ENCODE peak calls at places on chromosome 5, in nine cellular contexts. B is B cell, L is progenitor cell of endocrine pancreas, U is A549, X is WERI-Rb-1, D is lower leg skin, Y is body of pancreas, F is endothelial cell of umbilical vein, H is GM13976. G is an unnamed sample.

GRCh38 chr5:77637170-77638074 is 1.1 kb downstream of the OTP start:
- DNase-seq in B (peak), L (no peak), U (no peak), X (no peak), D (no peak), Y (no peak), F (no peak), H (peak), G (no peak)

GRCh38 chr5:121919091-121919490 is 42.7 kb upstream of the SRFBP1 start:
- DNase-seq in B (no peak), L (no peak), U (no peak), X (no peak), D (no peak), Y (no peak), F (no peak), H (no peak), G (no peak)

GRCh38 chr5:93039888-93040287 is 541.1 kb downstream of the NR2F1-AS1 start:
- DNase-seq in B (no peak), L (no peak), U (no peak), X (no peak), D (no peak), Y (no peak), F (no peak), H (no peak), G (no peak)

GRCh38 chr5:127871448-127872153 is 168.4 kb downstream of the CCDC192 start:
- DNase-seq in B (no peak), L (no peak), U (no peak), X (no peak), D (no peak), Y (no peak), F (peak), H (no peak), G (no peak)

GRCh38 chr5:125196479-125197183 is 450.2 kb upstream of the ZNF608 start:
- DNase-seq in B (no peak), L (no peak), U (no peak), X (peak), D (no peak), Y (no peak), F (no peak), H (no peak), G (no peak)

GRCh38 chr5:168324864-168325615 is 33.6 kb downstream of the WWC1 start:
- DNase-seq in B (no peak), L (no peak), U (peak), X (no peak), D (no peak), Y (peak), F (no peak), H (no peak), G (no peak)

GRCh38 chr5:71932131-71932635 is 175.1 kb upstream of the MAP1B start:
- DNase-seq in B (no peak), L (no peak), U (peak), X (no peak), D (no peak), Y (peak), F (no peak), H (no peak), G (no peak)

GRCh38 chr5:150402226-150402773 is 10.4 kb downstream of the CD74 start:
- DNase-seq in B (peak), L (no peak), U (no peak), X (no peak), D (no peak), Y (no peak), F (no peak), H (no peak), G (no peak)

GRCh38 chr5:160262665-160263064 is 33.4 kb downstream of the FABP6 start:
- DNase-seq in B (no peak), L (no peak), U (no peak), X (no peak), D (no peak), Y (no peak), F (peak), H (no peak), G (no peak)

GRCh38 chr5:142286111-142286510 is 38.7 kb downstream of the SPRY4 start:
- DNase-seq in B (no peak), L (no peak), U (no peak), X (no peak), D (no peak), Y (no peak), F (no peak), H (no peak), G (no peak)

GRCh38 chr5:59346987-59347386 is 546.5 kb downstream of the PDE4D start:
- DNase-seq in B (no peak), L (no peak), U (no peak), X (no peak), D (no peak), Y (no peak), F (no peak), H (no peak), G (no peak)

GRCh38 chr5:59354274-59354673 is 539.3 kb downstream of the PDE4D start:
- DNase-seq in B (no peak), L (no peak), U (no peak), X (no peak), D (no peak), Y (no peak), F (no peak), H (no peak), G (no peak)

GRCh38 chr5:59348189-59348588 is 545.3 kb downstream of the PDE4D start:
- DNase-seq in B (no peak), L (no peak), U (no peak), X (no peak), D (no peak), Y (no peak), F (peak), H (no peak), G (no peak)

GRCh38 chr5:59354811-59355210 is 538.7 kb downstream of the PDE4D start:
- DNase-seq in B (no peak), L (no peak), U (no peak), X (no peak), D (no peak), Y (no peak), F (peak), H (no peak), G (no peak)

GRCh38 chr5:59351076-59351794 is 542.3 kb downstream of the PDE4D start:
- DNase-seq in B (no peak), L (no peak), U (no peak), X (no peak), D (no peak), Y (no peak), F (no peak), H (no peak), G (no peak)
- TF ChIP-seq CTCF in B (no peak), L (no peak), U (no peak), X (no peak), D (no peak), Y (no peak), F (no peak), H (no peak), G (no peak)

DNA sequence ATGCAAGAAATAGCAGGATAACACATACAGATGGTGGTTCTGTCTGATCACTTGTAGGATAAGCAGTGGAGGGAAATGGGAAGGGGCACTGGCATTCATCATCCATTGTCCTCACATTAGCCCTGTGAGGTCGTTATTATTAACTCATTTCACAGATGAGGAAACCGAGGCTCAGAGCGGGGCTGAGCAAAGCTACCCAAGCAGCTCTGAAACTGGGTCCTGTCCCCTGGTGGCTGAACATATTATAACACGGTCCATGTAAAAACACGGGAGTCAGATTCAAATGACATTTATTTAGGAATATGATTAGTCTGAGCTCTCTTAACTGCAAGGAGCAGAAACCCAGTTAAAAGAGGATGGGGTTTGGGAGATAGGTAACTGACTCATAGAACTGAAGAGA is 43.1 kb downstream of the HRH2 start:
- DNase-seq in B (no peak), L (no peak), U (peak), X (no peak), D (peak), Y (no peak), F (no peak), H (no peak), G (no peak)
- TF ChIP-seq CTCF in B (peak), L (peak), U (peak), X (peak), D (no peak), Y (peak), F (no peak), H (no peak), G (no peak)

DNA sequence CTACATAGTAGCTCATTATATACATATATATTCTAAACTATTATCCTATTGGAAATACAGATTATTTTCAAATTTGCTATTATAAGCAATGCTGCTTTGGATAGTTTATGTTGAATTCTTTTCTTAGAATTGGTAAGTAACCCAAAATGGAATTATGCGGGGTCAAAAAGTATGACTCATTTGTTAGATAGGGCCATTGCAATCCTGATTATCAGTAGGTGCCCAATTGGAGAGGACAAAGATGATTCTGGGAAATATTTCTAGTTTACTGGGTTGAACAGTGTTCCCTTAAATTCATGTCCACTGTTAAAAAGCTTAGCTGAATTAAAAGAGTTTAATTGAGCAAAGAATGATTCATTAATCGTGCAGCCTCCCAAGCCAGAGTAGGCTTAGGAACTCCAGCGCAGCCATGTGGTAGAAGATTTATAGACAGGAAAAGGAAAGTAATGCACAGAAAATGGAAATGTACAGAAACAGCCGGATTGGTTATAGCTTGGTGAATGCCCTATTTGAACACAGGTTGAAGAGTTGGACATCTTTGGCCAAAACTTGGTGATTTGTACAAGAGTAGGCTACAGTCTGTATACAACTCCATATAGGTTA is 81.8 kb downstream of the GDNF start:
- DNase-seq in B (no peak), L (no peak), U (no peak), X (no peak), D (no peak), Y (no peak), F (peak), H (no peak), G (no peak)
- TF ChIP-seq CTCF in B (no peak), L (no peak), U (no peak), X (peak), D (no peak), Y (no peak), F (no peak), H (no peak), G (no peak)

GRCh38 chr5:14581891-14582796 is 552 bp downstream of the OTULINL start:
- DNase-seq in B (peak), L (peak), U (peak), X (peak), D (peak), Y (peak), F (peak), H (peak), G (peak)

GRCh38 chr5:14580037-14581034 is 1.3 kb upstream of the OTULINL start:
- DNase-seq in B (no peak), L (no peak), U (no peak), X (no peak), D (no peak), Y (no peak), F (no peak), H (no peak), G (no peak)

GRCh38 chr5:14581333-14581890 is at the start of gene OTULINL:
- DNase-seq in B (peak), L (peak), U (peak), X (peak), D (peak), Y (peak), F (peak), H (peak), G (peak)

GRCh38 chr5:14584848-14585247 is 3.3 kb downstream of the OTULINL start:
- DNase-seq in B (no peak), L (no peak), U (no peak), X (no peak), D (no peak), Y (peak), F (no peak), H (no peak), G (no peak)

GRCh38 chr5:14582797-14583137 is 1.2 kb downstream of the OTULINL start:
- DNase-seq in B (no peak), L (no peak), U (no peak), X (no peak), D (no peak), Y (no peak), F (no peak), H (no peak), G (no peak)
- TF ChIP-seq CTCF in B (no peak), L (no peak), U (no peak), X (no peak), D (no peak), Y (no peak), F (no peak), H (no peak), G (no peak)

GRCh38 chr5:109823597-109823996 is 133.9 kb downstream of the MAN2A1 start:
- DNase-seq in B (no peak), L (no peak), U (peak), X (no peak), D (no peak), Y (no peak), F (no peak), H (no peak), G (no peak)

GRCh38 chr5:109826426-109826825 is 136.7 kb downstream of the MAN2A1 start:
- DNase-seq in B (no peak), L (no peak), U (no peak), X (no peak), D (no peak), Y (no peak), F (no peak), H (no peak), G (no peak)

GRCh38 chr5:109819878-109820277 is 130.2 kb downstream of the MAN2A1 start:
- DNase-seq in B (no peak), L (no peak), U (no peak), X (no peak), D (no peak), Y (no peak), F (no peak), H (no peak), G (no peak)

GRCh38 chr5:109829331-109829730 is 139.6 kb downstream of the MAN2A1 start:
- DNase-seq in B (no peak), L (no peak), U (no peak), X (no peak), D (no peak), Y (no peak), F (no peak), H (no peak), G (no peak)

DNA sequence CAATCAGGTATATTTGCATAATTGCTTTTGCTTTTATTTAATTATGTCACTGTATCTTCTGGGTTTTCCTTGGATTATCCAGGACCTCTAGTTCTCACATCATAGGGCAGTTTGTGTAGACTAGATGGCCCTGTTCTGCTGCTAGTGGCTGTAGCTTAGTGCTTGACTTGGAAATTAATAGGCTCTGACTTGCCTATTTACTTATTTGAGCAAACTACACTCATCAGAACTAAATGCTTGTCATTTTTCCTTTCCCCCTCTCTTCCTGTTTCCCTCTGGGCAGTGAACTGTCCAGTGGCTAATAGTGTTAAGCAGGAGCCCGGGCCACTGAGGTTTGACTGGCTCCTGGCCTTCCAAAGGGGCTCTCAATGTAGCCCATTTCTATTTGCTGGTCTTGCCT is 135.7 kb downstream of the MAN2A1 start:
- DNase-seq in B (no peak), L (no peak), U (no peak), X (no peak), D (no peak), Y (no peak), F (no peak), H (no peak), G (no peak)
- TF ChIP-seq CTCF in B (no peak), L (no peak), U (no peak), X (no peak), D (no peak), Y (no peak), F (no peak), H (no peak), G (no peak)

GRCh38 chr5:116750626-116751188 is 176.1 kb upstream of the SEMA6A start:
- DNase-seq in B (no peak), L (no peak), U (no peak), X (no peak), D (no peak), Y (no peak), F (no peak), H (no peak), G (no peak)

GRCh38 chr5:116759860-116760644 is 185.4 kb upstream of the SEMA6A start:
- DNase-seq in B (no peak), L (no peak), U (no peak), X (no peak), D (no peak), Y (no peak), F (no peak), H (no peak), G (no peak)

GRCh38 chr5:116751684-116752083 is 177.1 kb upstream of the SEMA6A start:
- DNase-seq in B (no peak), L (no peak), U (no peak), X (no peak), D (no peak), Y (no peak), F (no peak), H (no peak), G (no peak)

GRCh38 chr5:116754556-116754955 is 179.9 kb upstream of the SEMA6A start:
- DNase-seq in B (no peak), L (no peak), U (no peak), X (no peak), D (no peak), Y (no peak), F (no peak), H (no peak), G (no peak)

DNA sequence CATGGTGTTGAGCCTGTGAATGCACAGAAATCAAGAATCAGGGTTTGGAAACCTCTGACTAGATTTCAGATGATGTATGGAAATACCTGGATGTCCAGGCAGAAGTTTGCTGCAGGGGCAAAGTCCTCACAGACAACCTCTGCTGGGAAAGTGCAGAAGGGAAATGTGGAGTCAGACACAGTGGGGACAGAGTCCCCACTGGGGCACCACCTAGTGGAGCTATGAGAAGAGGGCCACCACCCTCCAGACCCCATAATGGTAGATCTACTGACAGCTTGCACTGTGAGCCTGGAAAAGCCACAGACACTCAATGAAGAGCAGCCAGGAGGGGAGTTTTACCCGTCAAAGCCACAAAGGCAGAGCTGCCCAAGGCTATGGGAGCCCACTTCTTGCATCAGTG is 181.9 kb upstream of the SEMA6A start:
- DNase-seq in B (no peak), L (no peak), U (no peak), X (no peak), D (no peak), Y (no peak), F (no peak), H (no peak), G (no peak)
- TF ChIP-seq CTCF in B (no peak), L (no peak), U (no peak), X (no peak), D (no peak), Y (no peak), F (no peak), H (no peak), G (no peak)

GRCh38 chr5:178353461-178353860 is 120.9 kb upstream of the PHYKPL start:
- DNase-seq in B (no peak), L (no peak), U (no peak), X (no peak), D (no peak), Y (no peak), F (no peak), H (no peak), G (no peak)
- TF ChIP-seq CTCF in B (no peak), L (no peak), U (no peak), X (no peak), D (no peak), Y (no peak), F (no peak), H (no peak), G (no peak)

GRCh38 chr5:57082441-57083067 is 91.3 kb upstream of the GPBP1 start:
- DNase-seq in B (no peak), L (no peak), U (no peak), X (no peak), D (no peak), Y (no peak), F (peak), H (no peak), G (no peak)
- TF ChIP-seq CTCF in B (no peak), L (no peak), U (no peak), X (peak), D (no peak), Y (no peak), F (peak), H (no peak), G (no peak)

DNA sequence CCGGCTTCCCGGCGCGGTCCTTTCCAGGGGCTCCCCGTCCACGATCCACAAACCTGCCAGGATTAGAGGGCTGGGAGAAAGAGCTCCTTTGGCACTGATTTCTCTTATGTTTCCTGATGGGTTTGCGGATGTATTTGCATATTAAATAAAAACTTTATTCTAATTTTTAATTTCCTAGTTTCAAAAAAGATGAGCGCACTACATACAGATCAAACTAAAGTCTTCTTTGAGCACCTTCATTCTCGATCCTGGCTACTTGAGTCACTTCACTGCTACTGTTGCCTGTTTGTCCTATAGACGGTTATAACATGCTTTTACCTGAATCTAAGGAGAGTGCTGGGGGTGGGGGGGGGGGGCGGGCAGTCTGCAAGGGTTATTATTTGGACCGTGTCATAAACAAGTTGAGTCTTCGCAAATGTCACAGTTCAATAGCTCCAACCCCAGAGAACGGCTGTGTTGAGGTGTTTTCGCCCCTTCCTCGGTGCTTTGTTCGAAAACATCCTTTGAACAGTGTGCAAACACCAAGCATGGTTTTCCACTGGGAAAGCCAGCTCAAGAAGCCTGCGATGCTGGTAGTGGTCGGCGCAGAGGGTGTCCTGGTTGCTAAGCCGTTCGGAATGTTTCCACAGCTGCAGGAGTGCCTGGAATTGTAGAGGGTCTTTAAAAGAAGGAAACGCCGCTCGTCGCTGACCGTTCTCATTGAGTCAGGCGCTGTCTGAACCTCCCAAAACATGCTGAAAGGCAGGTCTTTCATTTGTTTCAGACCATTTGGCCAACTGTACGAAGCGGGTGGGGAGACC is 1.1 kb upstream of the STK10 start:
- DNase-seq in B (no peak), L (no peak), U (no peak), X (no peak), D (peak), Y (no peak), F (no peak), H (no peak), G (no peak)
- TF ChIP-seq CTCF in B (peak), L (no peak), U (no peak), X (no peak), D (no peak), Y (no peak), F (no peak), H (no peak), G (peak)

GRCh38 chr5:30804739-30805313 is 388.7 kb upstream of the CDH6 start:
- DNase-seq in B (no peak), L (no peak), U (no peak), X (peak), D (no peak), Y (no peak), F (no peak), H (no peak), G (no peak)
- TF ChIP-seq CTCF in B (no peak), L (no peak), U (no peak), X (peak), D (no peak), Y (no peak), F (no peak), H (no peak), G (no peak)

G was measured in natural killer cell.